ENCODE peak calls at places on chromosome 15, in six cellular contexts. B is central memory CD4-positive, alpha-beta T cell; O is C1 segment of cervical spinal cord; M is fibroblast of lung; Z is stimulated activated CD8-positive, alpha-beta memory T cell treated with anti-CD3 and anti-CD28 coated beads, Interleukin-12 subunit alpha, Interleukin-12 subunit beta, amount 100 ng/mL, for 4 hours; I is bronchial epithelial cell. L is an unnamed sample.

GRCh38 chr15:52042051-52042851 is 23.2 kb downstream of the MAPK6 start:
- DNase-seq in B (no peak), O (no peak), M (peak; percentile 11), Z (no peak), I (peak; percentile 50), L (peak; percentile 33)

GRCh38 chr15:44971036-44971435 is 14.5 kb downstream of the TERB2 start:
- DNase-seq in B (no peak), O (no peak), M (no peak), Z (no peak), I (no peak), L (no peak)

GRCh38 chr15:31387483-31388118 is 61.0 kb downstream of the KLF13 start:
- DNase-seq in B (peak; percentile 52), O (peak; percentile 18), M (peak; percentile 44), Z (no peak), I (no peak), L (peak; percentile 70)

GRCh38 chr15:90691369-90691768 is 25.8 kb upstream of the BLM start:
- DNase-seq in B (no peak), O (no peak), M (no peak), Z (no peak), I (no peak), L (no peak)

GRCh38 chr15:98842192-98842972 is 165.2 kb downstream of the PGPEP1L start:
- DNase-seq in B (no peak), O (no peak), M (no peak), Z (no peak), I (peak; percentile 29), L (no peak)

GRCh38 chr15:67781061-67781460 is 44.2 kb upstream of the SKOR1 start:
- DNase-seq in B (no peak), O (no peak), M (no peak), Z (no peak), I (no peak), L (no peak)

GRCh38 chr15:60212536-60212935 is 185.2 kb downstream of the ANXA2 start:
- DNase-seq in B (no peak), O (no peak), M (peak; percentile 9), Z (no peak), I (peak; percentile 37), L (peak; percentile 8)

GRCh38 chr15:55694652-55695150 is 48.3 kb downstream of the PRTG start:
- DNase-seq in B (no peak), O (no peak), M (peak; percentile 62), Z (no peak), I (peak; percentile 7), L (peak; percentile 57)

GRCh38 chr15:70604671-70605070 is 158.7 kb downstream of the UACA start:
- DNase-seq in B (no peak), O (peak; percentile 28), M (peak; percentile 43), Z (no peak), I (peak; percentile 18), L (peak; percentile 53)

GRCh38 chr15:72334842-72335241 is 14.9 kb upstream of the CELF6 start:
- DNase-seq in B (no peak), O (no peak), M (no peak), Z (no peak), I (no peak), L (no peak)

GRCh38 chr15:85386261-85386660 is 5.9 kb downstream of the AKAP13 start:
- DNase-seq in B (no peak), O (no peak), M (no peak), Z (no peak), I (no peak), L (no peak)

GRCh38 chr15:48360841-48361240 is 29.6 kb downstream of the DUT start:
- DNase-seq in B (no peak), O (no peak), M (peak; percentile 58), Z (no peak), I (peak; percentile 42), L (peak; percentile 33)

GRCh38 chr15:49883121-49883520 is 235.9 kb downstream of the ATP8B4 start:
- DNase-seq in B (no peak), O (no peak), M (no peak), Z (no peak), I (no peak), L (no peak)

GRCh38 chr15:47768730-47769129 is 51.4 kb downstream of the SEMA6D start:
- DNase-seq in B (no peak), O (no peak), M (peak; percentile 17), Z (no peak), I (no peak), L (no peak)

GRCh38 chr15:89346516-89346915 is 11.9 kb upstream of the POLG start:
- DNase-seq in B (no peak), O (no peak), M (no peak), Z (no peak), I (no peak), L (no peak)

GRCh38 chr15:56128081-56128480 is 115.6 kb downstream of the RFX7 start:
- DNase-seq in B (no peak), O (no peak), M (peak; percentile 50), Z (no peak), I (no peak), L (no peak)

GRCh38 chr15:47987908-47988532 is 132.8 kb upstream of the SLC24A5 start:
- DNase-seq in B (no peak), O (peak; percentile 7), M (peak; percentile 56), Z (no peak), I (peak; percentile 58), L (peak; percentile 60)

GRCh38 chr15:82804575-82804949 is 1.3 kb downstream of the FSD2 start:
- DNase-seq in B (no peak), O (no peak), M (peak; percentile 17), Z (no peak), I (peak; percentile 92), L (no peak)

GRCh38 chr15:38538328-38539007 is 26.1 kb downstream of the RASGRP1 start:
- DNase-seq in B (no peak), O (no peak), M (no peak), Z (no peak), I (no peak), L (no peak)

GRCh38 chr15:95464091-95464888 is 866.2 kb upstream of the NR2F2 start:
- DNase-seq in B (no peak), O (no peak), M (peak; percentile 42), Z (no peak), I (no peak), L (no peak)

GRCh38 chr15:94336817-94337537 is 105.6 kb downstream of the MCTP2 start:
- DNase-seq in B (no peak), O (no peak), M (no peak), Z (no peak), I (no peak), L (no peak)

GRCh38 chr15:38378162-38378560 is 75.8 kb upstream of the FAM98B start:
- DNase-seq in B (no peak), O (no peak), M (peak; percentile 27), Z (no peak), I (no peak), L (no peak)

GRCh38 chr15:75891895-75892294 is 11.8 kb upstream of the FBXO22 start:
- DNase-seq in B (no peak), O (no peak), M (peak; percentile 92), Z (no peak), I (peak; percentile 76), L (peak; percentile 52)

L was measured in PC-3.